ENCODE peak calls at places on chromosome 4, in seven cellular contexts. H, F, K, D, U, Y and X are unnamed samples.

GRCh38 chr4:132387060-132387459 is 762.0 kb upstream of the PCDH10 start:
- DNase-seq in H (no peak), F (no peak), K (no peak), D (no peak), U (no peak), Y (no peak), X (no peak)

GRCh38 chr4:143513314-143514211 is at the start of gene SMARCA5:
- DNase-seq in H (peak), F (peak), K (peak), D (peak), U (peak), Y (peak), X (peak)

GRCh38 chr4:42570221-42570620 is 86.7 kb downstream of the ATP8A1 start:
- DNase-seq in H (no peak), F (no peak), K (peak), D (no peak), U (no peak), Y (no peak), X (no peak)

GRCh38 chr4:604131-604530 is 21.2 kb upstream of the PDE6B start:
- DNase-seq in H (no peak), F (no peak), K (no peak), D (no peak), U (no peak), Y (no peak), X (no peak)

GRCh38 chr4:41693629-41694028 is 54.9 kb downstream of the PHOX2B start:
- DNase-seq in H (no peak), F (peak), K (no peak), D (no peak), U (no peak), Y (no peak), X (no peak)

GRCh38 chr4:78799551-78800495 is 23.7 kb downstream of the BMP2K start:
- DNase-seq in H (no peak), F (peak), K (no peak), D (no peak), U (no peak), Y (no peak), X (no peak)

GRCh38 chr4:84920591-84920990 is 45.9 kb downstream of the WDFY3 start:
- DNase-seq in H (no peak), F (no peak), K (no peak), D (peak), U (no peak), Y (no peak), X (no peak)

GRCh38 chr4:109957227-109957626 is 44.5 kb downstream of the EGF start:
- DNase-seq in H (no peak), F (no peak), K (no peak), D (no peak), U (no peak), Y (no peak), X (no peak)

GRCh38 chr4:158161561-158162354 is 11.1 kb downstream of the GASK1B start:
- DNase-seq in H (no peak), F (no peak), K (no peak), D (peak), U (no peak), Y (no peak), X (peak)

GRCh38 chr4:67291639-67292038 is 253.7 kb downstream of the CENPC start:
- DNase-seq in H (no peak), F (peak), K (no peak), D (no peak), U (no peak), Y (no peak), X (no peak)

GRCh38 chr4:104128031-104128849 is 366.5 kb downstream of the CXXC4 start:
- DNase-seq in H (no peak), F (no peak), K (no peak), D (no peak), U (no peak), Y (no peak), X (no peak)

GRCh38 chr4:25223770-25224375 is 10.0 kb upstream of the PI4K2B start:
- DNase-seq in H (peak), F (peak), K (no peak), D (no peak), U (no peak), Y (no peak), X (no peak)

GRCh38 chr4:154407483-154407882 is 84.1 kb downstream of the DCHS2 start:
- DNase-seq in H (no peak), F (no peak), K (no peak), D (no peak), U (no peak), Y (no peak), X (no peak)